ENCODE peak calls at places on chromosomes 13 and 19, in seven cellular contexts. F is kidney tubule cell, X is nephron progenitor cell, R is osteocyte, T is ovary, I is midbrain, U is AG09309. E is an unnamed sample.
A peak's percentile ranks its signal among the peaks of the same experiment; 100 is the strongest.

GRCh38 chr19:17560205-17560595 is 4.8 kb downstream of the COLGALT1 start:
- DNase-seq in F (no peak), X (no peak), R (no peak), T (no peak), I (no peak), U (peak; percentile 87), E (peak; percentile 50)

GRCh38 chr13:26112843-26113242 is 61.0 kb upstream of the SHISA2 start:
- DNase-seq in F (peak; percentile 13), X (no peak), R (no peak), T (no peak), I (no peak), U (no peak), E (no peak)

GRCh38 chr13:38662362-38662761 is 24.5 kb upstream of the FREM2 start:
- DNase-seq in F (peak; percentile 29), X (no peak), R (no peak), T (no peak), I (no peak), U (no peak), E (no peak)

GRCh38 chr13:42153371-42153770 is 104.9 kb downstream of the DGKH start:
- DNase-seq in F (no peak), X (no peak), R (no peak), T (no peak), I (no peak), U (no peak), E (no peak)

GRCh38 chr13:29803221-29803620 is 47.2 kb downstream of the UBL3 start:
- DNase-seq in F (no peak), X (no peak), R (no peak), T (no peak), I (no peak), U (no peak), E (no peak)

GRCh38 chr13:41547253-41548000 is 90.1 kb downstream of the RGCC start:
- DNase-seq in F (peak; percentile 31), X (peak; percentile 52), R (no peak), T (no peak), I (peak; percentile 96), U (peak; percentile 18), E (no peak)

GRCh38 chr13:68190826-68191225 is 960.7 kb upstream of the PCDH9 start:
- DNase-seq in F (peak; percentile 78), X (no peak), R (no peak), T (no peak), I (no peak), U (no peak), E (peak; percentile 6)

GRCh38 chr19:35295792-35296462 is 4.0 kb downstream of the MAG start:
- DNase-seq in F (no peak), X (no peak), R (no peak), T (no peak), I (no peak), U (no peak), E (peak; percentile 41)

GRCh38 chr19:16714702-16715294 is 4.8 kb upstream of the NWD1 start:
- DNase-seq in F (peak; percentile 57), X (peak; percentile 68), R (no peak), T (peak; percentile 33), I (peak; percentile 52), U (no peak), E (peak; percentile 78)

GRCh38 chr13:76934671-76935070 is 13.6 kb upstream of the ACOD1 start:
- DNase-seq in F (no peak), X (no peak), R (no peak), T (no peak), I (no peak), U (no peak), E (no peak)

GRCh38 chr13:29935309-29935981 is 85.0 kb upstream of the UBL3 start:
- DNase-seq in F (no peak), X (no peak), R (no peak), T (no peak), I (no peak), U (no peak), E (no peak)

GRCh38 chr13:88648598-88649373 is 977.6 kb downstream of the SLITRK5 start:
- DNase-seq in F (no peak), X (no peak), R (no peak), T (no peak), I (no peak), U (no peak), E (no peak)

GRCh38 chr19:19105365-19106060 is 32.8 kb downstream of the TMEM161A start:
- DNase-seq in F (peak; percentile 53), X (peak; percentile 86), R (no peak), T (peak; percentile 85), I (no peak), U (no peak), E (no peak)

GRCh38 chr19:51185069-51185867 is 39.6 kb upstream of the CD33 start:
- DNase-seq in F (no peak), X (no peak), R (peak; percentile 82), T (no peak), I (no peak), U (no peak), E (no peak)

GRCh38 chr19:33403221-33403972 is 29.9 kb downstream of the CEBPG start:
- DNase-seq in F (no peak), X (no peak), R (no peak), T (no peak), I (no peak), U (no peak), E (peak; percentile 27)

GRCh38 chr13:50400035-50400726 is 384.9 kb downstream of the KCNRG start:
- DNase-seq in F (no peak), X (no peak), R (no peak), T (no peak), I (peak; percentile 84), U (no peak), E (no peak)

GRCh38 chr13:113044431-113045114 is 61.0 kb upstream of the F7 start:
- DNase-seq in F (no peak), X (no peak), R (no peak), T (no peak), I (peak; percentile 86), U (no peak), E (no peak)

GRCh38 chr13:111384441-111385181 is 64.2 kb downstream of the TEX29 start:
- DNase-seq in F (no peak), X (no peak), R (peak; percentile 57), T (no peak), I (no peak), U (no peak), E (no peak)

GRCh38 chr19:18167975-18168645 is 5.5 kb upstream of the IFI30 start:
- DNase-seq in F (peak; percentile 28), X (peak; percentile 68), R (no peak), T (no peak), I (peak; percentile 13), U (no peak), E (peak; percentile 60)

GRCh38 chr13:42041684-42042035 is 6.8 kb upstream of the DGKH start:
- DNase-seq in F (peak; percentile 74), X (peak; percentile 50), R (no peak), T (peak; percentile 56), I (peak; percentile 23), U (no peak), E (peak; percentile 73)

GRCh38 chr13:114080739-114081561 is 51.5 kb downstream of the RASA3 start:
- DNase-seq in F (no peak), X (peak; percentile 1), R (no peak), T (peak; percentile 8), I (no peak), U (no peak), E (peak; percentile 5)

GRCh38 chr13:40438999-40439797 is 227.2 kb downstream of the FOXO1 start:
- DNase-seq in F (peak; percentile 22), X (no peak), R (no peak), T (peak; percentile 45), I (peak; percentile 19), U (no peak), E (no peak)

GRCh38 chr13:108967371-108967770 is 338.0 kb downstream of the MYO16 start:
- DNase-seq in F (no peak), X (no peak), R (no peak), T (no peak), I (no peak), U (no peak), E (no peak)

GRCh38 chr13:46743191-46743590 is 53.8 kb downstream of the ESD start:
- DNase-seq in F (peak; percentile 11), X (no peak), R (no peak), T (no peak), I (no peak), U (no peak), E (no peak)

GRCh38 chr19:30156646-30157045 is 214.6 kb downstream of the URI1 start:
- DNase-seq in F (no peak), X (no peak), R (no peak), T (no peak), I (no peak), U (no peak), E (no peak)

GRCh38 chr13:48043789-48044503 is 6.4 kb downstream of the NUDT15 start:
- DNase-seq in F (peak; percentile 56), X (no peak), R (no peak), T (no peak), I (no peak), U (peak; percentile 28), E (no peak)

GRCh38 chr19:56839665-56840451 is 668 bp downstream of the PEG3 start:
- DNase-seq in F (peak; percentile 95), X (no peak), R (no peak), T (peak; percentile 97), I (peak; percentile 98), U (no peak), E (no peak)

GRCh38 chr19:30665449-30665848 is 293.3 kb downstream of the ZNF536 start:
- DNase-seq in F (no peak), X (no peak), R (peak; percentile 44), T (no peak), I (no peak), U (no peak), E (no peak)

GRCh38 chr13:37241786-37242185 is 136.3 kb upstream of the CSNK1A1L start:
- DNase-seq in F (no peak), X (no peak), R (no peak), T (no peak), I (no peak), U (no peak), E (no peak)

GRCh38 chr13:73776137-73776785 is 357.9 kb downstream of the KLF12 start:
- DNase-seq in F (no peak), X (no peak), R (no peak), T (no peak), I (peak; percentile 24), U (no peak), E (no peak)

GRCh38 chr19:18489627-18490184 is 32.2 kb downstream of the ELL start:
- DNase-seq in F (no peak), X (no peak), R (no peak), T (no peak), I (no peak), U (no peak), E (no peak)

GRCh38 chr13:114113961-114114360 is 18.5 kb downstream of the RASA3 start:
- DNase-seq in F (no peak), X (no peak), R (no peak), T (peak; percentile 8), I (no peak), U (no peak), E (no peak)

GRCh38 chr19:12485571-12485970 is 955 bp upstream of the ZNF709 start:
- DNase-seq in F (no peak), X (no peak), R (no peak), T (no peak), I (no peak), U (no peak), E (peak; percentile 33)

GRCh38 chr19:44066305-44066704 is 5.7 kb upstream of the ZNF284 start:
- DNase-seq in F (no peak), X (no peak), R (no peak), T (no peak), I (no peak), U (no peak), E (no peak)

GRCh38 chr13:51942189-51942588 is 69.1 kb downstream of the ATP7B start:
- DNase-seq in F (no peak), X (no peak), R (no peak), T (no peak), I (no peak), U (no peak), E (no peak)